ENCODE peak calls at places on chromosomes 16 and 17, in six cellular contexts. T, J, K, D, N and P are unnamed samples.

GRCh38 chr17:40517286-40517662 is 15.9 kb upstream of the TNS4 start:
- DNase-seq in T (no peak), J (no peak), K (no peak), D (no peak), N (no peak), P (no peak)

GRCh38 chr17:75571197-75571884 is 16.3 kb upstream of the MYO15B start:
- DNase-seq in T (peak), J (peak), K (no peak), D (peak), N (peak), P (peak)

GRCh38 chr17:80422981-80423380 is 8.0 kb downstream of the ENDOV start:
- DNase-seq in T (no peak), J (no peak), K (no peak), D (peak), N (peak), P (no peak)

GRCh38 chr17:7716901-7717755 is at the start of gene DNAH2:
- DNase-seq in T (peak), J (no peak), K (peak), D (peak), N (peak), P (peak)

GRCh38 chr16:29816694-29817441 is 916 bp downstream of the PAGR1 start:
- DNase-seq in T (peak), J (no peak), K (peak), D (peak), N (peak), P (peak)

GRCh38 chr17:72053069-72053846 is 67.6 kb upstream of the SOX9 start:
- DNase-seq in T (no peak), J (no peak), K (peak), D (no peak), N (no peak), P (no peak)

GRCh38 chr17:82810644-82811430 is 29.0 kb downstream of the ZNF750 start:
- DNase-seq in T (no peak), J (no peak), K (peak), D (no peak), N (no peak), P (no peak)

GRCh38 chr17:69480197-69480596 is 65.7 kb downstream of the MAP2K6 start:
- DNase-seq in T (no peak), J (no peak), K (no peak), D (no peak), N (no peak), P (no peak)

GRCh38 chr16:84315422-84315821 is 20.7 kb downstream of the WFDC1 start:
- DNase-seq in T (no peak), J (no peak), K (no peak), D (no peak), N (no peak), P (no peak)

GRCh38 chr17:36749493-36749892 is 148.1 kb downstream of the MRM1 start:
- DNase-seq in T (no peak), J (no peak), K (no peak), D (no peak), N (no peak), P (no peak)

GRCh38 chr16:69109486-69110270 is 4.2 kb downstream of the HAS3 start:
- DNase-seq in T (no peak), J (no peak), K (no peak), D (no peak), N (no peak), P (no peak)

GRCh38 chr17:6054372-6054771 is 15.8 kb upstream of the WSCD1 start:
- DNase-seq in T (no peak), J (no peak), K (no peak), D (no peak), N (no peak), P (no peak)

GRCh38 chr16:35391328-35391727 is 1931.9 kb downstream of the TP53TG3F start:
- DNase-seq in T (no peak), J (no peak), K (no peak), D (no peak), N (peak), P (no peak)

GRCh38 chr17:38704645-38705522 is at the start of gene MLLT6:
- DNase-seq in T (peak), J (no peak), K (peak), D (peak), N (peak), P (peak)

GRCh38 chr17:76202516-76202915 is 37.8 kb downstream of the RNF157 start:
- DNase-seq in T (no peak), J (no peak), K (no peak), D (no peak), N (no peak), P (no peak)

GRCh38 chr16:28572659-28573510 is 19.2 kb downstream of the SGF29 start:
- DNase-seq in T (no peak), J (no peak), K (no peak), D (no peak), N (peak), P (no peak)

GRCh38 chr16:74094962-74095361 is 201.7 kb upstream of the PSMD7 start:
- DNase-seq in T (no peak), J (no peak), K (no peak), D (no peak), N (no peak), P (no peak)

GRCh38 chr17:32382526-32383223 is 32.7 kb downstream of the ZNF207 start:
- DNase-seq in T (no peak), J (no peak), K (no peak), D (no peak), N (no peak), P (no peak)
- TF ChIP-seq POLR2A in T (no peak), J (no peak), K (no peak), D (no peak), N (no peak), P (no peak)

GRCh38 chr16:49593423-49594040 is 219.9 kb downstream of the C16orf78 start:
- DNase-seq in T (no peak), J (no peak), K (no peak), D (peak), N (no peak), P (no peak)
- TF ChIP-seq CTCF in T (no peak), J (no peak), K (no peak), D (no peak), N (no peak), P (no peak)

DNA sequence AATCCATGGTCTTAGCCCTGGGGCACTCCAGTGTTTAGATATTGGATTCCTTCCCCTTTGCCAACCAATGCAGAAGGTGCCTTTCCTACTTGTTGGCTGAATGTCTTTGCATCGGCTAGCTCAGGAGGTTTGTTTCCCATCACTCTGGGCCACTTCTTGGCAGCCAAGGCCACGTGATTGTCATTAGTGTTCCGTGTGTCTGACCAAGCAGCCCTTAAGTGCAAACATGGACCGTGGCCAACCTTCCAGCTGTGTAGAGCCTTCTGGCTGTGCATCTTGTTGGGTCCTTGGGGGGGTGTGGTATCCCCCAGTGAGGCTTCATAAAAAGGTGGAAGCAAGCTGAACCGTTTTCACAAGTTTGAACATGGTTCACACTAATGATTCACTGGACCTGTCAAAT is 66.0 kb downstream of the GNAO1 start:
- DNase-seq in T (no peak), J (no peak), K (peak), D (peak), N (peak), P (peak)
- H3K27ac ChIP-seq in T (no peak), J (no peak), K (peak), D (peak), N (no peak), P (peak)

GRCh38 chr17:1491406-1492248 is 859 bp downstream of the MYO1C start:
- DNase-seq in T (peak), J (no peak), K (peak), D (peak), N (peak), P (peak)

GRCh38 chr17:1493291-1493980 is 950 bp upstream of the MYO1C start:
- DNase-seq in T (no peak), J (no peak), K (peak), D (peak), N (peak), P (peak)

GRCh38 chr17:1488826-1489275 is 3.6 kb downstream of the MYO1C start:
- DNase-seq in T (no peak), J (no peak), K (no peak), D (no peak), N (no peak), P (no peak)

GRCh38 chr17:1492249-1493206 is at the start of gene MYO1C:
- DNase-seq in T (no peak), J (no peak), K (no peak), D (no peak), N (peak), P (no peak)

DNA sequence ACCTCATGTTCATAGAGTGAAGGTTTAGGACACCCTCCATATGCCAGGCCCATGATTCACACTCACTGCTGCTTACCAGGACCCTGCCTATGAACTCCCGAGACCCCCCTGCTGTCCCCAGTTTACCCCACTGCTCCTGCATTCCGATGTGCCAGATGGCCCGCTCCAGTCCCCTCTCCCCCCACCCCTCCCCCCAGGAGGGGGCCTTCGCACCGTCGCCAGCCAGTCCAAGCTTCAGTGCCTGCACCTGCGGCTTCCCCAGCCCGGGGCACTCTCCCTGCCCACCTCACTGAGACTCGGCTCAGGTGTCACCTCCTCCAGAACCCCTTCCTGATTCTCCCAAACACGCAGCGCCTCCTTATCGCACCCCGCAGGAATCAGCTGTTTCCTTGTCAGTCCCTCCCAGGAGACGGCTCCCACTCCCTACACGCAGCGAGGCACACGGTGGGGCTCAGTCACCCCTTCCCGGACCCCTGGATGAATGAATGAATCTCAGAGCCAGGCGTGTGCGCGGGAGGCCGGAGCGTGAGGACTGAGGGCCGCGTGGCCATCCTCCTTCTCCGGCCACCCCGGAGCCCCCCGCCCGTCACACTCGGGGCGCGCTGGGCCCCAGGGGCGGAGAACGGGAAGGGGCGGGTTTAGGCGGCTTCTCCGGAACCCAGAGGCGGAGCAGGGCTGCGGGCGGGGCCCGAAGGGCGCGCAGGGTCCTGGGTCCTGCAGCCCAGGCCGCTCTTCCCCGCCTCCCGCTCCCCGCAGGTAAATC is 1.7 kb downstream of the MYO1C start:
- DNase-seq in T (peak), J (no peak), K (peak), D (peak), N (peak), P (peak)
- TF ChIP-seq POLR2A in T (peak), J (peak), K (no peak), D (no peak), N (no peak), P (peak)

GRCh38 chr16:75320435-75320834 is 69.0 kb upstream of the BCAR1 start:
- DNase-seq in T (no peak), J (no peak), K (no peak), D (no peak), N (peak), P (no peak)
- TF ChIP-seq CTCF in T (no peak), J (no peak), K (no peak), D (no peak), N (no peak), P (no peak)

GRCh38 chr17:44767493-44767892 is 8.7 kb downstream of the ADAM11 start:
- DNase-seq in T (no peak), J (no peak), K (no peak), D (no peak), N (no peak), P (no peak)
- H3K27ac ChIP-seq in T (no peak), J (no peak), K (no peak), D (no peak), N (no peak), P (no peak)